ENCODE peak calls at places on chromosomes 7 and 10, in four cellular contexts. B is AG10803, E is cardiac fibroblast, U is GM12865. R is an unnamed sample.

GRCh38 chr10:33106767-33107166 is 148.7 kb upstream of the ITGB1 start:
- DNase-seq in U (no peak), B (no peak), E (no peak), R (no peak)

GRCh38 chr10:53123311-53123710 is 350.7 kb upstream of the MBL2 start:
- DNase-seq in B (no peak), U (no peak), E (no peak), R (no peak)

GRCh38 chr7:513521-514166 is 6.0 kb downstream of the PDGFA start:
- DNase-seq in E (peak; percentile 22), U (no peak), B (peak; percentile 50), R (no peak)

GRCh38 chr10:10915215-10915614 is 102.5 kb upstream of the CELF2 start:
- DNase-seq in U (no peak), B (no peak), E (no peak), R (no peak)

GRCh38 chr7:22561895-22562593 is 62.1 kb upstream of the STEAP1B start:
- DNase-seq in E (no peak), B (peak; percentile 50), U (peak; percentile 64), R (no peak)

GRCh38 chr7:74302745-74303221 is 13.6 kb downstream of the CLIP2 start:
- DNase-seq in B (no peak), U (no peak), E (no peak), R (no peak)

GRCh38 chr7:20019757-20020432 is 197.3 kb downstream of the MACC1 start:
- DNase-seq in B (no peak), E (no peak), U (peak; percentile 49), R (no peak)

GRCh38 chr10:132636358-132636757 is 98.8 kb downstream of the INPP5A start:
- DNase-seq in U (no peak), E (no peak), B (no peak), R (no peak)

GRCh38 chr7:49714182-49714581 is 59.3 kb upstream of the VWC2 start:
- DNase-seq in B (no peak), E (no peak), U (no peak), R (no peak)

DNA sequence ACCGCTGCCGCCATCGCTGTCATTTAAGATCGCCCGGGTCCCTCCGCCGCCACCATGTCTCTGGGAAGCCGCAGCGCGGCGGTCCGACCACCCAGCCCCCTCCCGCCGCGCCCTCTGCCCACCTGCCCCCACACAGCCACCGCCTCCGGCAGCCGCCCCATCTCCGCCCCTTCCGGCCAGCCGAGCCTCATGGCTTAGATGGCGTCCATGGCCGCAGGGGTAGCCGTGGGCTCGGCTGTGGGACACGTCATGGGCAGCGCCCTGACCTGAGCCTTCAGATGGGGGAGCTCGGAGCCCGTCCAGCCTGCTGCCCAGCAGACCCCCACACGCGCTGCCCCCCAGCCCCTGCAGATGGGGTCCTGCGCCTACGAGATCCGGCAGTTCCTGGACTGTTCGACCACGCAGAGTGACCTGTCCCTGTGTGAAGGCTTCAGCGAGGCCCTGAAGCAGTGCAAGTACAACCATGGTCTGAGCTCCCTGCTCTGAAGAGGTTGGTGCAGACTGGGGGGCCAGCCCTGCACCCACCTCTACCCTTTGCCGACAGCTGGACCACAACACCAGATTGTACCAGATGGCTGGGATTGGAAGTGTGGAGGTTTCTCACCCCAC is 38.0 kb upstream of the TARP start:
- DNase-seq in B (no peak), E (no peak), U (no peak), R (no peak)
- H3K4me3 ChIP-seq in B (peak overlapping the region; percentile 35), E (peak overlapping the region; percentile 45), U (peak overlapping the region; percentile 18), R (peak overlapping the region; percentile 31)

GRCh38 chr10:7532723-7533498 is 122.1 kb upstream of the SFMBT2 start:
- DNase-seq in U (no peak), B (no peak), E (no peak), R (no peak)

GRCh38 chr10:7525314-7526016 is 114.6 kb upstream of the SFMBT2 start:
- DNase-seq in U (peak; percentile 85), E (peak; percentile 82), B (peak; percentile 70), R (peak; percentile 63)

GRCh38 chr10:7527468-7527867 is 116.6 kb upstream of the SFMBT2 start:
- DNase-seq in E (no peak), B (no peak), U (no peak), R (no peak)

GRCh38 chr10:7526017-7526400 is 115.2 kb upstream of the SFMBT2 start:
- DNase-seq in B (no peak), U (no peak), E (no peak), R (no peak)

DNA sequence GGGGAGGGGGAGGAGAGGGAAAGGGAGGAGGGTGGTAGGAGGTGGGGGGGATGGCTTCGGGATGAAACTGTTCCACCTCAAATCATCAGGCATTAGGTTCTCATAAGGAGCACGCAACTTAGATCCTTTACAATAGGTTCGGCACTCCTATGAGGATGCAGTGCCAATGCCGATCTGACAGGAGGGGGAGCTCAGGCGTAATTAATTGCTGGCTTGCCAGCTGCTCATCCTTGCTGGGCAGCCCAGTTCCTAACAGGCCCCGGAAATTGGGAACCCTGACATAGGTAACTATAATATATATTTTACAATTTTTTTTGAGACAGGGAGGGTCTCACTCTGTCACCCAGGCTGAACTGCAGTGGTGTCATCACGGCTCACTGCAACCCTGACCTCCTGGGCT is 118.8 kb upstream of the SFMBT2 start:
- DNase-seq in E (peak; percentile 27), B (peak; percentile 12), U (no peak), R (no peak)
- TF ChIP-seq CTCF in E (no peak), B (peak; percentile 40), U (no peak), R (no peak)

GRCh38 chr10:26455567-26456315 is 17.6 kb downstream of the APBB1IP start:
- DNase-seq in E (no peak), B (no peak), U (no peak), R (no peak)
- H3K4me3 ChIP-seq in E (no peak overlapping the region), B (no peak overlapping the region), U (no peak overlapping the region), R (no peak overlapping the region)

GRCh38 chr7:117993377-117994003 is 120.2 kb upstream of the CTTNBP2 start:
- DNase-seq in B (no peak), U (peak; percentile 49), E (peak; percentile 5), R (peak; percentile 5)
- TF ChIP-seq CTCF in B (peak; percentile 24), U (peak; percentile 60), E (peak; percentile 25), R (peak; percentile 73)

GRCh38 chr7:101912711-101913110 is 95.3 kb downstream of the CUX1 start:
- DNase-seq in B (no peak), E (peak; percentile 78), U (no peak), R (no peak)
- H3K4me3 ChIP-seq in B (no peak overlapping the region), E (no peak overlapping the region), U (no peak overlapping the region), R (no peak overlapping the region)

R was measured in astrocyte of the cerebellum.